ENCODE peak calls at places on chromosomes 3 and 15, in six cellular contexts. G is fibroblast of lung, I is right atrium auricular region, H is osteoblast, R is stomach, Y is astrocyte of the cerebellum. A is an unnamed sample.
A peak's percentile ranks its signal among the peaks of the same experiment; 100 is the strongest.

GRCh38 chr3:125128861-125129501 is 73.2 kb upstream of the HEG1 start:
- DNase-seq in G (peak; percentile 95), I (no peak), H (peak; percentile 92), R (no peak), Y (peak; percentile 91), A (peak; percentile 82)

GRCh38 chr3:104885214-104885814 is 481.4 kb upstream of the ALCAM start:
- DNase-seq in G (no peak), I (no peak), H (no peak), R (no peak), Y (no peak), A (no peak)

GRCh38 chr3:56971261-56971660 is 89.2 kb upstream of the SPATA12 start:
- DNase-seq in G (no peak), I (no peak), H (no peak), R (no peak), Y (no peak), A (no peak)

GRCh38 chr3:33074217-33075067 is 22.5 kb downstream of the GLB1 start:
- DNase-seq in G (peak; percentile 69), I (no peak), H (peak; percentile 86), R (peak; percentile 69), Y (peak; percentile 50), A (peak; percentile 20)

GRCh38 chr15:74365619-74366445 is 1.6 kb downstream of the CYP11A1 start:
- DNase-seq in G (peak; percentile 55), I (no peak), H (peak; percentile 92), R (no peak), Y (no peak), A (no peak)

GRCh38 chr3:124393340-124393739 is 336.9 kb upstream of the UMPS start:
- DNase-seq in G (no peak), I (no peak), H (no peak), R (no peak), Y (no peak), A (no peak)

GRCh38 chr3:174341014-174341413 is 518.1 kb upstream of the NAALADL2 start:
- DNase-seq in G (no peak), I (no peak), H (no peak), R (no peak), Y (no peak), A (no peak)

GRCh38 chr3:104323226-104323625 is 1043.5 kb upstream of the ALCAM start:
- DNase-seq in G (no peak), I (no peak), H (no peak), R (no peak), Y (no peak), A (no peak)

GRCh38 chr15:90036806-90037509 is 35.8 kb downstream of the ZNF710 start:
- DNase-seq in G (no peak), I (no peak), H (no peak), R (no peak), Y (no peak), A (no peak)

GRCh38 chr3:43096761-43097160 is 9.1 kb downstream of the POMGNT2 start:
- DNase-seq in G (no peak), I (no peak), H (no peak), R (no peak), Y (no peak), A (no peak)

GRCh38 chr3:150469031-150469930 is 61.2 kb downstream of the TSC22D2 start:
- DNase-seq in G (peak; percentile 77), I (peak; percentile 66), H (peak; percentile 81), R (no peak), Y (peak; percentile 91), A (peak; percentile 86)

GRCh38 chr3:86073799-86074198 is 917.1 kb downstream of the VGLL3 start:
- DNase-seq in G (no peak), I (no peak), H (no peak), R (no peak), Y (no peak), A (no peak)

GRCh38 chr3:93843981-93844380 is 129.7 kb downstream of the PROS1 start:
- DNase-seq in G (peak; percentile 78), I (no peak), H (peak; percentile 73), R (no peak), Y (peak; percentile 44), A (peak; percentile 62)

GRCh38 chr3:150135321-150135721 is 164.6 kb upstream of the PFN2 start:
- DNase-seq in G (peak; percentile 72), I (no peak), H (no peak), R (no peak), Y (peak; percentile 29), A (no peak)

GRCh38 chr3:25585361-25586166 is 79.1 kb downstream of the TOP2B start:
- DNase-seq in G (no peak), I (peak; percentile 57), H (peak; percentile 74), R (no peak), Y (no peak), A (no peak)

GRCh38 chr3:12191559-12191958 is 32.8 kb upstream of the TIMP4 start:
- DNase-seq in G (no peak), I (peak; percentile 52), H (no peak), R (no peak), Y (no peak), A (no peak)

GRCh38 chr3:128369881-128370642 is 96.6 kb downstream of the DNAJB8 start:
- DNase-seq in G (no peak), I (no peak), H (peak; percentile 63), R (no peak), Y (no peak), A (no peak)

GRCh38 chr3:36859494-36859893 is 85.4 kb downstream of the TRANK1 start:
- DNase-seq in G (no peak), I (no peak), H (no peak), R (no peak), Y (no peak), A (no peak)

GRCh38 chr3:197181751-197182150 is 116.7 kb downstream of the DLG1 start:
- DNase-seq in G (peak; percentile 96), I (no peak), H (no peak), R (no peak), Y (no peak), A (no peak)

GRCh38 chr3:29949131-29949530 is 657.3 kb upstream of the TGFBR2 start:
- DNase-seq in G (no peak), I (no peak), H (no peak), R (no peak), Y (no peak), A (no peak)

GRCh38 chr3:79490165-79491028 is 277.4 kb downstream of the ROBO1 start:
- DNase-seq in G (peak; percentile 92), I (no peak), H (peak; percentile 47), R (peak; percentile 72), Y (peak; percentile 95), A (no peak)

GRCh38 chr3:66393486-66394260 is 107.1 kb downstream of the LRIG1 start:
- DNase-seq in G (no peak), I (no peak), H (peak; percentile 71), R (no peak), Y (peak; percentile 50), A (peak; percentile 32)
- H3K4me3 ChIP-seq in G (no peak overlapping the region), I (no peak overlapping the region), H (peak overlapping the region; percentile 50), R (no peak overlapping the region), Y (no peak overlapping the region), A (no peak overlapping the region)

GRCh38 chr15:59307164-59307535 is 65.5 kb downstream of the MYO1E start:
- DNase-seq in G (no peak), I (no peak), H (no peak), R (no peak), Y (no peak), A (no peak)
- TF ChIP-seq CTCF in G (no peak), I (no peak), H (no peak), R (no peak), Y (no peak), A (no peak)

GRCh38 chr3:184712579-184713355 is 903 bp upstream of the MAGEF1 start:
- DNase-seq in G (no peak), I (no peak), H (no peak), R (no peak), Y (no peak), A (no peak)
- H3K4me3 ChIP-seq in G (peak overlapping the region; percentile 92), I (peak overlapping the region; percentile 81), H (peak overlapping the region; percentile 91), R (peak overlapping the region; percentile 85), Y (peak overlapping the region; percentile 83), A (peak overlapping the region; percentile 95)

GRCh38 chr3:142152349-142152748 is 3.0 kb upstream of the TFDP2 start:
- DNase-seq in G (no peak), I (no peak), H (peak; percentile 58), R (no peak), Y (no peak), A (no peak)
- TF ChIP-seq CTCF in G (no peak), I (no peak), H (peak; percentile 12), R (no peak), Y (peak; percentile 20), A (peak; percentile 10)

GRCh38 chr3:71671176-71671845 is 53.9 kb downstream of the EIF4E3 start:
- DNase-seq in G (no peak), I (no peak), H (no peak), R (no peak), Y (no peak), A (no peak)

GRCh38 chr3:71673486-71673885 is 51.7 kb downstream of the EIF4E3 start:
- DNase-seq in G (no peak), I (no peak), H (peak; percentile 58), R (no peak), Y (no peak), A (no peak)

GRCh38 chr3:71672302-71672701 is 52.9 kb downstream of the EIF4E3 start:
- DNase-seq in G (no peak), I (no peak), H (no peak), R (no peak), Y (no peak), A (no peak)
- H3K4me3 ChIP-seq in G (no peak overlapping the region), I (no peak overlapping the region), H (no peak overlapping the region), R (no peak overlapping the region), Y (no peak overlapping the region), A (no peak overlapping the region)

DNA sequence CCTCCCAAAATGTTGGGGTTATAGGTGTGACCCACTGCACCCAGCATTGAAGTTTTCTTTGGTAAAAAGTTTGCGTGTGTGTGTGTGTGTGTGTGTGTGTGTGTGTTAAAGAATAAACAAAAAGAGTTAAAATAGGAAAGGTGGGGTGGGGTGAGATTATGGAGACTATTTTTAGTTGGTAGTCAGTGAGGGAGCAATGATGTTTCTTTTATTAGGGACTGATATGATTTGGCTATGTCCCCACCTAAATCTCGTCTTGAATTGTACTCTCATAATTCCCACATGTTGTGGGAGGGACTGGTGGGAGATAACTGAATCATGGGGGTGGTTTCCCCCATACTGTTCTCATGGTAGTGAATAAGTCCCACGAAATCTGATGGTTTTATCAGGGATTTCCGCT is 92.2 kb downstream of the CGNL1 start:
- DNase-seq in G (no peak), I (no peak), H (no peak), R (no peak), Y (no peak), A (no peak)
- TF ChIP-seq CTCF in G (no peak), I (no peak), H (no peak), R (no peak), Y (no peak), A (no peak)